ENCODE peak calls at places on chromosomes 2 and 18, in nine cellular contexts. T, A, L, U, I, K, Y, O and V are unnamed samples.

GRCh38 chr2:208077286-208077685 is 47.0 kb downstream of the CRYGD start:
- DNase-seq in Y (no peak), T (no peak), O (no peak), U (no peak), A (peak; percentile 72), K (no peak), L (no peak), I (no peak), V (no peak)

GRCh38 chr2:134778372-134778771 is 59.6 kb upstream of the TMEM163 start:
- DNase-seq in K (no peak), Y (no peak), A (no peak), O (no peak), U (no peak), L (no peak), I (no peak), T (no peak), V (no peak)

GRCh38 chr18:76771132-76771824 is 51.1 kb upstream of the ZNF236 start:
- DNase-seq in I (no peak), Y (no peak), T (no peak), K (no peak), U (no peak), L (no peak), O (no peak), A (no peak), V (no peak)

GRCh38 chr18:43077510-43078290 is 37.8 kb downstream of the RIT2 start:
- DNase-seq in L (no peak), U (no peak), A (no peak), Y (no peak), I (no peak), K (no peak), O (no peak), T (no peak), V (no peak)

GRCh38 chr2:44429034-44429433 is 67.3 kb downstream of the CAMKMT start:
- DNase-seq in U (no peak), I (no peak), T (no peak), O (no peak), A (peak; percentile 16), Y (no peak), L (no peak), K (no peak), V (no peak)

GRCh38 chr2:176709541-176709951 is 440.3 kb downstream of the MTX2 start:
- DNase-seq in I (no peak), K (no peak), A (no peak), L (no peak), T (no peak), U (peak; percentile 57), O (no peak), Y (no peak), V (no peak)

GRCh38 chr2:163401481-163401880 is 334.3 kb downstream of the FIGN start:
- DNase-seq in K (no peak), I (no peak), U (peak; percentile 54), A (peak; percentile 5), T (no peak), Y (no peak), L (no peak), O (no peak), V (no peak)

GRCh38 chr2:64262068-64262467 is 117.8 kb upstream of the PELI1 start:
- DNase-seq in U (no peak), L (no peak), K (no peak), A (no peak), T (no peak), Y (no peak), O (no peak), I (no peak), V (no peak)

GRCh38 chr2:211114826-211115450 is 558.5 kb downstream of the CPS1 start:
- DNase-seq in T (no peak), I (no peak), K (no peak), U (no peak), Y (no peak), A (peak; percentile 63), O (no peak), L (no peak), V (no peak)

GRCh38 chr2:233519787-233520611 is 46.6 kb downstream of the USP40 start:
- DNase-seq in L (no peak), O (no peak), A (peak; percentile 7), Y (no peak), T (no peak), U (no peak), I (no peak), K (peak; percentile 51), V (no peak)

GRCh38 chr2:7694066-7695000 is 777.1 kb downstream of the RNF144A start:
- DNase-seq in A (no peak), T (no peak), K (no peak), U (no peak), O (no peak), Y (no peak), I (no peak), L (no peak), V (no peak)

GRCh38 chr2:238190445-238190844 is 13.1 kb downstream of the ILKAP start:
- DNase-seq in T (no peak), O (no peak), L (no peak), U (no peak), Y (no peak), K (no peak), I (no peak), A (no peak), V (no peak)

GRCh38 chr2:216765810-216766259 is 70.5 kb upstream of the IGFBP5 start:
- DNase-seq in I (no peak), O (no peak), K (no peak), Y (no peak), T (no peak), U (no peak), L (no peak), A (no peak), V (peak; percentile 60)

GRCh38 chr2:38438536-38439225 is 61.6 kb upstream of the ATL2 start:
- DNase-seq in A (no peak), I (no peak), U (no peak), L (no peak), Y (no peak), T (no peak), O (no peak), K (peak; percentile 53), V (no peak)

GRCh38 chr2:190569994-190570755 is 35.7 kb upstream of the NEMP2 start:
- DNase-seq in K (no peak), I (no peak), T (no peak), U (no peak), A (no peak), Y (no peak), O (no peak), L (no peak), V (no peak)

GRCh38 chr2:155256803-155257202 is 558.3 kb downstream of the KCNJ3 start:
- DNase-seq in L (no peak), K (no peak), O (no peak), U (no peak), A (no peak), I (no peak), T (no peak), Y (no peak), V (no peak)

GRCh38 chr2:161238559-161239415 is 69.4 kb upstream of the PSMD14 start:
- DNase-seq in K (no peak), A (peak; percentile 72), O (peak; percentile 68), T (no peak), L (peak; percentile 82), I (peak; percentile 64), Y (peak; percentile 74), U (peak; percentile 80), V (peak; percentile 20)

GRCh38 chr2:21282515-21282898 is 158.7 kb downstream of the TDRD15 start:
- DNase-seq in K (no peak), L (no peak), U (no peak), O (no peak), T (no peak), A (no peak), Y (no peak), I (no peak), V (no peak)

GRCh38 chr18:11316546-11316945 is 167.2 kb upstream of the PIEZO2 start:
- DNase-seq in A (no peak), T (no peak), L (no peak), O (no peak), Y (no peak), K (no peak), I (no peak), U (no peak), V (no peak)

GRCh38 chr2:238305092-238305862 is 15.0 kb upstream of the TRAF3IP1 start:
- DNase-seq in T (no peak), Y (no peak), I (no peak), O (no peak), L (no peak), A (no peak), K (no peak), U (peak; percentile 27), V (no peak)

GRCh38 chr2:64402876-64403275 is 51.1 kb upstream of the LGALSL start:
- DNase-seq in T (no peak), O (no peak), Y (no peak), L (no peak), K (no peak), A (peak; percentile 10), I (no peak), U (no peak), V (no peak)

GRCh38 chr2:5367321-5367720 is 324.9 kb upstream of the SOX11 start:
- DNase-seq in T (no peak), Y (no peak), L (no peak), A (no peak), I (no peak), K (no peak), U (no peak), O (no peak), V (no peak)

GRCh38 chr2:205405752-205406151 is 276.5 kb upstream of the NRP2 start:
- DNase-seq in T (no peak), U (no peak), A (peak; percentile 85), Y (no peak), L (no peak), I (no peak), O (no peak), K (no peak), V (no peak)

GRCh38 chr2:178047391-178047790 is 25.2 kb downstream of the PDE11A start:
- DNase-seq in L (no peak), K (no peak), I (no peak), O (no peak), A (no peak), T (no peak), Y (no peak), U (no peak), V (no peak)

GRCh38 chr18:21897811-21898210 is 157.2 kb downstream of the MIB1 start:
- DNase-seq in A (peak; percentile 79), U (no peak), Y (no peak), T (peak; percentile 39), O (peak; percentile 22), I (peak; percentile 10), K (peak; percentile 12), L (no peak), V (peak; percentile 61)

GRCh38 chr2:219059725-219060682 is 717 bp downstream of the IHH start:
- DNase-seq in K (no peak), I (no peak), U (no peak), L (no peak), O (no peak), T (no peak), Y (no peak), A (no peak), V (no peak)

GRCh38 chr18:55420665-55420964 is 167.4 kb downstream of the TCF4 start:
- DNase-seq in L (no peak), I (no peak), U (no peak), A (no peak), O (no peak), K (peak; percentile 3), T (peak; percentile 39), Y (no peak), V (no peak)

GRCh38 chr2:68971591-68972231 is 2.7 kb upstream of the GKN1 start:
- DNase-seq in T (no peak), U (no peak), L (no peak), O (no peak), K (no peak), Y (no peak), A (peak; percentile 89), I (no peak), V (no peak)

GRCh38 chr2:108987111-108987510 is 1.9 kb downstream of the EDAR start:
- DNase-seq in Y (no peak), T (no peak), I (peak; percentile 49), L (no peak), U (no peak), K (no peak), A (no peak), O (peak; percentile 63), V (no peak)

GRCh38 chr2:20637147-20637546 is 13.8 kb downstream of the HS1BP3 start:
- DNase-seq in L (no peak), O (no peak), A (no peak), T (no peak), I (no peak), U (no peak), K (no peak), Y (no peak), V (no peak)

GRCh38 chr2:235642446-235643107 is 148.7 kb downstream of the AGAP1 start:
- DNase-seq in L (no peak), I (no peak), A (peak; percentile 22), T (no peak), Y (no peak), O (no peak), U (no peak), K (no peak), V (no peak)